ENCODE peak calls at places on chromosomes 13 and 19, in ten cellular contexts. V is adrenal gland; Z is neural progenitor cell; M is effector memory CD4-positive, alpha-beta T cell; S is cardiac muscle cell; L is tibial nerve; T is left lung; G is IMR-90; X is CD4-positive, CD25-positive, alpha-beta regulatory T cell; J is body of pancreas. A is an unnamed sample. For H3K4me1, the result is how much of the 10 kb centered on the place peaks cover.

GRCh38 chr19:47541507-47541906 is 26.6 kb upstream of the NAPA start:
- DNase-seq in Z (no peak), S (peak), G (no peak), T (no peak), J (no peak), M (peak), X (peak), L (no peak), V (no peak), A (peak)

GRCh38 chr13:57629821-57630235 is 1.7 kb upstream of the PCDH17 start:
- DNase-seq in G (peak), L (peak), J (peak), S (peak), V (peak), T (peak), Z (peak), M (peak), X (peak), A (peak)

GRCh38 chr13:97125810-97126738 is 96.1 kb upstream of the MBNL2 start:
- DNase-seq in T (peak), Z (no peak), G (peak), M (no peak), S (no peak), L (no peak), X (peak), J (no peak), V (peak), A (no peak)

GRCh38 chr19:49856574-49857021 is 5.6 kb downstream of the PTOV1 start:
- DNase-seq in S (no peak), Z (no peak), X (no peak), L (no peak), V (peak), J (no peak), G (no peak), M (no peak), T (no peak), A (no peak)

GRCh38 chr19:2962018-2962670 is 15.2 kb upstream of the TLE6 start:
- DNase-seq in S (peak), M (peak), V (no peak), T (no peak), L (peak), X (peak), G (peak), J (peak), Z (peak), A (no peak)

GRCh38 chr13:22428188-22428828 is 752.5 kb upstream of the SGCG start:
- DNase-seq in Z (no peak), J (no peak), G (no peak), T (peak), X (no peak), L (no peak), M (no peak), V (peak), S (peak), A (no peak)

GRCh38 chr13:31807090-31807541 is 67.8 kb downstream of the RXFP2 start:
- DNase-seq in X (peak), L (no peak), S (no peak), G (no peak), J (no peak), Z (no peak), T (no peak), V (no peak), M (peak), A (no peak)

GRCh38 chr19:2087621-2088100 is 8.5 kb downstream of the MOB3A start:
- DNase-seq in S (no peak), X (peak), T (peak), V (no peak), L (no peak), Z (no peak), M (no peak), J (no peak), G (no peak), A (no peak)

GRCh38 chr13:63948045-63948444 is 2532.4 kb upstream of the PCDH20 start:
- DNase-seq in Z (no peak), M (no peak), S (no peak), G (peak), J (no peak), V (no peak), T (no peak), X (no peak), L (no peak), A (no peak)

DNA sequence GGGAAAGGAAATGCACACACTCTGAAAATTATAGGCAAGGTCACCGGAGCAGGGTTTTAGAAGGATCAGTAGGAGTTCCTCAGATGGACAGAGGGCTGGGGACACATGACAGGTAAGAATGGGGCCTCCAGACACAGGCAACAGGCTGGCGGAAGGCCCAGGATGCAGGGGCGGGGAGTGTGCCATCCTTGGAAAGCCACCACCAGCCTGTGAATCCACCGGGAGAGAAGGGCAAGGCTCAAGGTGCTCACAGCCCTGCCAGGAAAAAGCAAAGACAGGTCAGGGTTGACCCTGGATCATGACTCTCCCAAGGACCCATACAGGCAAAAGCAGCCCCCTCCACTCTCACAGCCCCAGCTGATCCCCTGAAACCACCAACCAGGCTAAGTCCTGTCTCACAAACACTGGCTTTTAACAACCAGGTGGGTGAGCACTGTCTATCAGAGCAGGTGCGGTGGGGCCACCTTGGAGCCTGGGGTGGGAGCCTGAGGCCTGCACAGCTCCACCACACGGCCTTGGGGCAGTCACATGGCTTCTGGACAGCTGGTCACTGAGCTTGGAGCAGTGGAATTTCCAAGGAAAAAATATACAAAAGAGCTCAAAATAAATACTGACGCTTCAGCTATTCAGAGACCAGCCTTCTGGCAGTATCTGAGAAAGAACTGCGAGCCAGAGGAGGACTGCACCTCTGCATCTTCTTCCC is 35.2 kb upstream of the ISYNA1 start:
- DNase-seq in Z (no peak), S (no peak), V (peak), T (no peak), M (no peak), J (no peak), X (no peak), G (peak), L (no peak), A (no peak)
- H3K4me1 ChIP-seq in Z (under half), S (under half), V (under half), T (half or more), M (under half), J (half or more), X (under half), G (under half), L (under half), A (under half)

DNA sequence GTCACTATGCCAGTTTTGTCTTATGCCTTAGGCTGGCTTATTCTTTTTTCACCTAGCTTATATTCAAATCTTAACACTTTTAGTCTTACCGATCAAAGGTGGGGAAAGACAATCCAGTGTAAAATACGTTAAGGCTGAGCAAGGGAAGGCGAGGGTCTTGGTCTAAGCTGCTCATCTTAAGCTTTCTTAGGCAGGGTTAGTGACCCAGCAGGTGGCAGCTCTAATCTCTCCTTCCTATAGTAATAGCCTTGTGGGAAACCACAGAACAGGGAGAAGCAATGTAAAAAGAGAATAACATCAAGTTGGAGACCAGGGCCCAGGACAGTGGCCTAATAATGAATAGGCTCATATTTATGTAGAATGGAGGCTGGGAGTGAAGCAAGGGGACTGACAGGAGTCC is 45.9 kb downstream of the COG3 start:
- DNase-seq in J (no peak), Z (peak), L (no peak), V (no peak), G (no peak), X (no peak), T (no peak), M (no peak), S (no peak), A (no peak)
- H3K4me1 ChIP-seq in J (under half), Z (under half), L (under half), V (under half), G (under half), X (under half), T (under half), M (under half), S (under half), A (under half)

GRCh38 chr13:30032263-30032662 is 181.8 kb upstream of the UBL3 start:
- DNase-seq in G (no peak), X (no peak), S (no peak), Z (no peak), L (no peak), J (no peak), V (no peak), T (no peak), M (no peak), A (no peak)
- H3K4me1 ChIP-seq in G (under half), X (under half), S (under half), Z (under half), L (under half), J (under half), V (under half), T (under half), M (under half), A (under half)

GRCh38 chr19:43760941-43761340 is 6.2 kb upstream of the SMG9 start:
- DNase-seq in L (no peak), S (no peak), M (no peak), G (peak), J (no peak), Z (no peak), V (no peak), T (no peak), X (no peak), A (no peak)
- H3K4me1 ChIP-seq in L (under half), S (under half), M (under half), G (under half), J (under half), Z (under half), V (under half), T (half or more), X (under half), A (under half)

DNA sequence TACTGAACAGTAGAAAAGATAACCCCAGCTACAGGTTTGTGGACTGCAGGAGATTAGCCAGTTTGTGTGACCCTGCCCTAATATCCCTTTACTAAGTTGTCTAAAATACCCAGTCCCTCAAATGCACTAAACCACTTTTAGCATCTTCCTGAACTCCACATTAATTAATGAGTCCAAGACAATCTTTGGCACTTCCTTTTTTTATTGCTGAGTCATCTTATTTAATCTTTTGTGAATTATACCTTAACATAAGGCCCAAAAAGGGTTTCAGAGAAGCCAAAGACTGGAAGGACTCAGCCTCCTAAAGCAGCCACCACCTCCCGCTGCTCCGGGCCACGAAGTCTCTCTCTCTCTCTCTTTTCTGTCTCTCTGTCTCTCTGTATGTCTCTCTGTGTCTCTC is 48.8 kb upstream of the PDCD5 start:
- DNase-seq in J (no peak), T (no peak), Z (no peak), M (no peak), V (no peak), L (no peak), S (no peak), G (no peak), X (no peak), A (no peak)
- H3K4me1 ChIP-seq in J (under half), T (under half), Z (under half), M (under half), V (under half), L (under half), S (under half), G (under half), X (under half), A (under half)

DNA sequence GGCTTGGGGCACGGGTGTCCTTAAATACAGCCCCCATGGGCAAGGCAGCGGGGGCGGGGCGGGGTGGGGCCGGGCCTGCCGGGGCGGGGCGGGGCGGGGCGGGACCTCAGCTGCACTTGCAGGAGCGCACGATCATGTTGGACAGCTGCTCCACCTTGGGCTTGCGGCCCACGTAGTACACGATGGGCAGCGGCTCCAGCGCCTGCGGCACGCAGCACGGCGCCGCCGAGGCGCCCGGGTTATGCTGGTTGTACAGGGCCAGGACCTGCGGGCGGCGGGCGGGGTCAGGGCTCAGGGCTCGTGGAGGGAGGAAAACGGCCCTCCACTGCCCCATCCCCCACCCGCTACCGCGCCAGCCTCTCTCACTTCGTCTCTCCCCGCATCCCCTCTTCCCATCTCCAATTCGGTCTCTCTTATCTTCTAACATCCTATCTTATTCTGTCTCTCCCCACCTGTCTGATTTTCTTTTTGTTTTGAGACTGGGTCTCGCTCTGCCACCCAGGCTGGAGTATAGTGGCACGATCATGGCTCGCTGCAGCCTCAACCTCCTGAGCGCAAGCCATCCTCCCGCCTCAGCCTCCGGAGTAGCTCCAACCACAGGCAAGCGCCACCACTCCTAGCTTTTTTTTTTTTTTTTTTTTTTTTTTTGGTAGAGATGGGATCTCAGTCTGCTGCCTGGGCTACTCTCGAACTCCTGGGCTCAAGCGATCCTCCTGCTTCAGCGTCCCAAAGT is 21.1 kb downstream of the CCDC97 start:
- DNase-seq in V (no peak), S (no peak), G (no peak), T (no peak), J (no peak), M (no peak), L (no peak), X (no peak), Z (no peak), A (no peak)
- H3K4me1 ChIP-seq in V (under half), S (under half), G (under half), T (half or more), J (under half), M (half or more), L (under half), X (half or more), Z (under half), A (under half)

DNA sequence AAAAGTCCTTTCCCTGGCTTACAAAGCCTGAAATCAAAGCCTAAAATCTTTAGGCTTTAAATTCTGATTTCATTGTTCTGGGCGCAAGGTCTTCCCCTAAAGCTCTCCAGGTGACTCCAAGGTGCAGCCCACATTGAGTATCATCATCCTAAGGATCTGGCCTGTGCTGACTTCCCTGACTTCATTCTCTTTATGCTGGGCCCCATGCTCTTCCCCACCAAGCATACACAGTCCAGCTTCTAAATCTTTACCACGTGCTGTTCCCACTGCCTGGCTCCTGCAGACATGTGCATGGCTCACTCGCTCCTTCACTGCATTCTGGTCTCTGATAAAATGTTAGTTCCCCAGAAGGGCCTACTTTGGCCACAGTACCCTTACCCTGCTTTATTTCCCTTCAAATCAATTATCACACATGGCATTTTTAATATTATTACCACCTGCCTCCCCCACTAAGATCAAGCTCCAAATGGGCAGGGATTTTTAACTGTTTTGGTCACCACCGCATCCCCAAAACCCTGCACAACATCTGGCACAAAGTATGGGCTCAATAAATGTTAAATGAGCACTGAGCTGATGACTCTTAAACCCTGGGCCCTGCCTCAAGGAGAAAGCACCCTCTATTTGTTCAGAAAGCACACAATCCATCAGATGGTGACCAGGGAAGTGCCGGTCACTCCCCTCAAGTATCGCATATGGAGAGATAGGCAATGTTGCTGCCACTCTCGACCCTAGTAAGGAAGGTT is 3.3 kb downstream of the FBL start:
- DNase-seq in T (no peak), G (no peak), X (no peak), Z (no peak), V (no peak), J (no peak), S (no peak), M (no peak), L (no peak), A (no peak)
- H3K4me1 ChIP-seq in T (under half), G (under half), X (under half), Z (under half), V (under half), J (under half), S (under half), M (under half), L (under half), A (under half)

GRCh38 chr19:44756089-44756562 is 7.6 kb downstream of the BCL3 start:
- DNase-seq in X (no peak), V (no peak), L (no peak), J (peak), M (no peak), G (no peak), S (no peak), T (no peak), Z (no peak), A (no peak)
- H3K4me1 ChIP-seq in X (half or more), V (half or more), L (half or more), J (half or more), M (under half), G (half or more), S (under half), T (half or more), Z (under half), A (under half)